ENCODE peak calls at places on chromosomes 11 and 22, in six cellular contexts. One of them, this sample, is unnamed.

GRCh38 chr22:30290679-30291333 is 1.5 kb upstream of the CASTOR1 start:
- DNase-seq in body of pancreas: peak
- DNase-seq in GM12865: peak
- DNase-seq in left ventricle myocardium inferior: peak
- DNase-seq in osteocyte: no peak
- DNase-seq in neural crest cell: no peak
- DNase-seq in this sample: no peak

GRCh38 chr22:44025171-44026065 is 1.3 kb downstream of the PARVB start:
- DNase-seq in body of pancreas: peak
- DNase-seq in GM12865: peak
- DNase-seq in left ventricle myocardium inferior: peak
- DNase-seq in osteocyte: no peak
- DNase-seq in neural crest cell: no peak
- DNase-seq in this sample: peak

GRCh38 chr22:46328066-46328465 is 7.4 kb upstream of the TRMU start:
- DNase-seq in body of pancreas: no peak
- DNase-seq in GM12865: no peak
- DNase-seq in left ventricle myocardium inferior: no peak
- DNase-seq in osteocyte: no peak
- DNase-seq in neural crest cell: no peak
- DNase-seq in this sample: no peak

GRCh38 chr22:46542011-46542985 is 4.9 kb upstream of the CELSR1 start:
- DNase-seq in body of pancreas: peak
- DNase-seq in GM12865: peak
- DNase-seq in left ventricle myocardium inferior: peak
- DNase-seq in osteocyte: peak
- DNase-seq in neural crest cell: peak
- DNase-seq in this sample: peak

GRCh38 chr11:69648679-69649575 is 8.0 kb downstream of the CCND1 start:
- DNase-seq in body of pancreas: no peak
- DNase-seq in GM12865: no peak
- DNase-seq in left ventricle myocardium inferior: no peak
- DNase-seq in osteocyte: no peak
- DNase-seq in neural crest cell: no peak
- DNase-seq in this sample: no peak

GRCh38 chr11:126385991-126386728 is 30.7 kb downstream of the ST3GAL4 start:
- DNase-seq in body of pancreas: no peak
- DNase-seq in GM12865: no peak
- DNase-seq in left ventricle myocardium inferior: no peak
- DNase-seq in osteocyte: no peak
- DNase-seq in neural crest cell: no peak
- DNase-seq in this sample: no peak

GRCh38 chr11:535519-536454 is at the start of gene HRAS:
- DNase-seq in body of pancreas: peak
- DNase-seq in GM12865: peak
- DNase-seq in left ventricle myocardium inferior: peak
- DNase-seq in osteocyte: peak
- DNase-seq in neural crest cell: peak
- DNase-seq in this sample: peak

GRCh38 chr11:117927926-117928325 is 1.3 kb downstream of the TMPRSS13 start:
- DNase-seq in body of pancreas: no peak
- DNase-seq in GM12865: no peak
- DNase-seq in left ventricle myocardium inferior: no peak
- DNase-seq in osteocyte: no peak
- DNase-seq in neural crest cell: no peak
- DNase-seq in this sample: no peak

GRCh38 chr11:1200611-1201191 is 22.2 kb upstream of the MUC5B start:
- DNase-seq in body of pancreas: no peak
- DNase-seq in GM12865: no peak
- DNase-seq in left ventricle myocardium inferior: peak
- DNase-seq in osteocyte: peak
- DNase-seq in neural crest cell: no peak
- DNase-seq in this sample: no peak

GRCh38 chr11:101255036-101255435 is 125.4 kb upstream of the PGR start:
- DNase-seq in body of pancreas: no peak
- DNase-seq in GM12865: no peak
- DNase-seq in left ventricle myocardium inferior: no peak
- DNase-seq in osteocyte: no peak
- DNase-seq in neural crest cell: no peak
- DNase-seq in this sample: no peak

GRCh38 chr11:35237860-35238715 is 99.1 kb downstream of the CD44 start:
- DNase-seq in body of pancreas: peak
- DNase-seq in GM12865: peak
- DNase-seq in left ventricle myocardium inferior: no peak
- DNase-seq in osteocyte: no peak
- DNase-seq in neural crest cell: peak
- DNase-seq in this sample: peak

GRCh38 chr22:22943521-22944267 is 56.1 kb downstream of the IGLL5 start:
- DNase-seq in body of pancreas: no peak
- DNase-seq in GM12865: peak
- DNase-seq in left ventricle myocardium inferior: no peak
- DNase-seq in osteocyte: peak
- DNase-seq in neural crest cell: no peak
- DNase-seq in this sample: no peak

GRCh38 chr11:15911377-15912044 is 444.8 kb downstream of the SOX6 start:
- DNase-seq in body of pancreas: peak
- DNase-seq in GM12865: no peak
- DNase-seq in left ventricle myocardium inferior: peak
- DNase-seq in osteocyte: no peak
- DNase-seq in neural crest cell: no peak
- DNase-seq in this sample: no peak

GRCh38 chr11:123684601-123685000 is 30.2 kb upstream of the SCN3B start:
- DNase-seq in body of pancreas: no peak
- DNase-seq in GM12865: no peak
- DNase-seq in left ventricle myocardium inferior: no peak
- DNase-seq in osteocyte: no peak
- DNase-seq in neural crest cell: no peak
- DNase-seq in this sample: no peak

GRCh38 chr11:110598725-110599124 is 113.5 kb downstream of the ARHGAP20 start:
- DNase-seq in body of pancreas: no peak
- DNase-seq in GM12865: no peak
- DNase-seq in left ventricle myocardium inferior: no peak
- DNase-seq in osteocyte: no peak
- DNase-seq in neural crest cell: no peak
- DNase-seq in this sample: no peak

GRCh38 chr11:117064275-117064674 is 34.0 kb downstream of the SIK3 start:
- DNase-seq in body of pancreas: no peak
- DNase-seq in GM12865: no peak
- DNase-seq in left ventricle myocardium inferior: no peak
- DNase-seq in osteocyte: no peak
- DNase-seq in neural crest cell: no peak
- DNase-seq in this sample: no peak

GRCh38 chr11:63489879-63490278 is 1.1 kb downstream of the PLAAT5 start:
- DNase-seq in body of pancreas: peak
- DNase-seq in GM12865: peak
- DNase-seq in left ventricle myocardium inferior: no peak
- DNase-seq in osteocyte: no peak
- DNase-seq in neural crest cell: no peak
- DNase-seq in this sample: no peak

GRCh38 chr11:122230387-122230760 is 114.4 kb upstream of the BLID start:
- DNase-seq in body of pancreas: no peak
- DNase-seq in GM12865: no peak
- DNase-seq in left ventricle myocardium inferior: no peak
- DNase-seq in osteocyte: no peak
- DNase-seq in neural crest cell: no peak
- DNase-seq in this sample: no peak

GRCh38 chr11:105109353-105109752 is 30.2 kb downstream of the CARD18 start:
- DNase-seq in body of pancreas: no peak
- DNase-seq in GM12865: no peak
- DNase-seq in left ventricle myocardium inferior: no peak
- DNase-seq in osteocyte: no peak
- DNase-seq in neural crest cell: no peak
- DNase-seq in this sample: no peak

DNA sequence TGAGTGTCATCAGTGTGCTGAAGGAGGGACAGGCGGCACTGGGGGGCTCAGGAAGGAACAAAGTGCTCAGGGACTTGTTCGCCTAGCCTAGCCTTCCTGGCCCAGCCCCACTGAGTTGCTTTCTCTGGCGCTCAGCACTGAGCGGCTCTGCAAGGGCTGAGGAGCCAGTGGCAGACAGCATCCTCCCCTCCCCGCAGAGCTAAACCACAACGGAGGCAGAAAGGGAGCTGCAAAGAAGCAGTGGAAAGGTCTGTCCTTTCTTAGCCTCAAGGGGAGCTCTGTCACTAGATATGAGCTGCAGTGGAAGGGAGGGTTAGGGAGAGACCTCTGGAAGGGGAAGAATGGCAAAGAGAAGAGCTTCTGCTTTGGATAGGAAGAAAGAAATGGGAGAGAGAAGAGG is 89.7 kb upstream of the PHOX2A start:
- DNase-seq in body of pancreas: no peak
- DNase-seq in GM12865: no peak
- DNase-seq in left ventricle myocardium inferior: no peak
- DNase-seq in osteocyte: no peak
- DNase-seq in neural crest cell: no peak
- DNase-seq in this sample: no peak
- TF ChIP-seq CTCF in body of pancreas: no peak
- TF ChIP-seq CTCF in GM12865: no peak
- TF ChIP-seq CTCF in left ventricle myocardium inferior: no peak
- TF ChIP-seq CTCF in osteocyte: no peak
- TF ChIP-seq CTCF in neural crest cell: peak
- TF ChIP-seq CTCF in this sample: no peak

DNA sequence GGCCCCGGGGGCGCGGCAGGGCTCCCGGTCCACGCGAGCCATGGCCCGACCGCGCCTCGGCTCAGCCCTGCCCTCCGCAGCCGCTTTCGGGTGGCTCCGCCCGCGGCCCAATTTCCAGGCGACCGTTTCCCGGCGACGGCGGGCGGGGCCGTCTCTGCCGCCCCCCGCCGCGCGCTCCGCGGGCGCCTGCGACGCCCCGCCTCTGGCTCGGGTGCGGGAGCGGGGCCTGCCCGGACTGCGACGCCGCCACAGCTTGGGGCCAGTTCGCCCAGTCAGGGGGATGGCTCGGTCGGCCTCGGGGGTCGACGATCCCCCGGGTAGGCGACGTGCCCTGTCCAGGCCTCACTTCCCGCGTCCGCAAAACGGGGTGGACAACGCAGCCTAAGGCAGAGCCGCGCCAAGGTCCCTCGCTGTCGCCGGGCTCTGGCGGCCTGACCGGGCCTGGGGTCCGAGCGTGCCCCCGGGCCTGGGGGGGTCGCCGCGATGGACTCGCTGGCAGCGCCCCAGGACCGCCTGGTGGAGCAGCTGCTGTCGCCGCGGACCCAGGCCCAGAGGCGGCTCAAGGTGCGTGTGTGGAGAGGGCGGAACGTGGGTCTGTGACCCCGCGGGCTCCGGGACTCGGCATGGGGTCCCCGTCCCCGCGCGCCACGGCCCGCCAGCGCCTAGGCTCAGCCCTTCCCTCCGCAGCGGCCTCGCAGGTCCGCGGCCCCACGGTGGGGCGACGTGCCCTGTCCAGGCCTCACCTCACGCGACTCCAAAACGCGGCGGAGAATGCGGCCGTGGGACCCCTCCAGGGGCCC is 4.2 kb downstream of the SEPTIN5 start:
- DNase-seq in body of pancreas: no peak
- DNase-seq in GM12865: no peak
- DNase-seq in left ventricle myocardium inferior: no peak
- DNase-seq in osteocyte: no peak
- DNase-seq in neural crest cell: no peak
- DNase-seq in this sample: no peak
- TF ChIP-seq CTCF in body of pancreas: no peak
- TF ChIP-seq CTCF in GM12865: no peak
- TF ChIP-seq CTCF in left ventricle myocardium inferior: peak
- TF ChIP-seq CTCF in osteocyte: no peak
- TF ChIP-seq CTCF in neural crest cell: peak
- TF ChIP-seq CTCF in this sample: no peak

GRCh38 chr11:65185869-65186341 is 4.2 kb downstream of the CAPN1 start:
- DNase-seq in body of pancreas: no peak
- DNase-seq in GM12865: no peak
- DNase-seq in left ventricle myocardium inferior: no peak
- DNase-seq in osteocyte: no peak
- DNase-seq in neural crest cell: no peak
- DNase-seq in this sample: no peak
- TF ChIP-seq CTCF in body of pancreas: no peak
- TF ChIP-seq CTCF in GM12865: peak
- TF ChIP-seq CTCF in left ventricle myocardium inferior: peak
- TF ChIP-seq CTCF in osteocyte: no peak
- TF ChIP-seq CTCF in neural crest cell: no peak
- TF ChIP-seq CTCF in this sample: no peak

GRCh38 chr11:65479184-65480145 is 19.4 kb upstream of the MALAT1 start:
- DNase-seq in body of pancreas: peak
- DNase-seq in GM12865: no peak
- DNase-seq in left ventricle myocardium inferior: peak
- DNase-seq in osteocyte: no peak
- DNase-seq in neural crest cell: no peak
- DNase-seq in this sample: peak
- TF ChIP-seq CTCF in body of pancreas: no peak
- TF ChIP-seq CTCF in GM12865: peak
- TF ChIP-seq CTCF in left ventricle myocardium inferior: peak
- TF ChIP-seq CTCF in osteocyte: peak
- TF ChIP-seq CTCF in neural crest cell: no peak
- TF ChIP-seq CTCF in this sample: peak

DNA sequence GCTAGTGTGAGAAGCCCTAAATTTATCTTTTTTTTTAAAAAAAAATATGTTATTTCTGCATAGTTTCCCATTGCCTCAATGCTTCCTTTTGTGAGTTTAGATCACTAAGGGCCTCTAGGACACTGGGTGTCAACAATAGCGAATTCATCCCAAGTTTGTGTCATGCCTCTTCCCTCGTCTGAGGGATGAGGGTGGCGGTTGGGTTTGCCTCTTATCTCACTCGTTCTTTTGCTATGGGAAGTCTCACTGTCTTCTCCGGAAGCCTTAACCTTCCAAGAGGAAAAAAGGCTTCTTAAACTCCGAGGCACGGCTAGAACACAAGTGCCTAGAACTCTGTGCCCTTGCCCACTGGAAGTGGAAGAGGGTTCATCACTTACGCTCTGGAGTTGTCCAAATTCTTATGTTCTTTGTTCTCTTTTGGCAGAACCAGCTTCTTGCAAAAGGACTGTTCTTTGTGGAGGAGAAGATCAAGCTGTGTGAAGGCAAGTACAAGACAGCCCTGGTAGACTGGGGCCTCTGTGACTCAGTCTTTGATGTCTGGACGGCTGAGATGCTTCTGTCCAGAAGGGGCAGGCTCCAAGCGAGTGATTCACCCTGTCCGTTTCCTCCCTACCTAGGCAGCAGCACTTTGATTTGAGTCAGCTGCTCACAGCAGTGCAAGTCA is 78.5 kb downstream of the TRAF6 start:
- DNase-seq in body of pancreas: peak
- DNase-seq in GM12865: peak
- DNase-seq in left ventricle myocardium inferior: peak
- DNase-seq in osteocyte: no peak
- DNase-seq in neural crest cell: no peak
- DNase-seq in this sample: no peak
- TF ChIP-seq CTCF in body of pancreas: no peak
- TF ChIP-seq CTCF in GM12865: no peak
- TF ChIP-seq CTCF in left ventricle myocardium inferior: no peak
- TF ChIP-seq CTCF in osteocyte: peak
- TF ChIP-seq CTCF in neural crest cell: no peak
- TF ChIP-seq CTCF in this sample: no peak

This sample was measured in GM10248.